ENCODE peak calls at places on chromosomes 1 and 21, in nine cellular contexts. D, W, C, Z, N, T, Y, B and G are unnamed samples.

GRCh38 chr1:152347116-152347728 is 12.6 kb downstream of the FLG2 start:
- DNase-seq in T (no peak), Y (no peak), B (peak; percentile 27), D (no peak), C (no peak), N (no peak), Z (no peak), W (no peak), G (peak; percentile 39)

GRCh38 chr1:221845650-221846371 is 103.9 kb upstream of the DUSP10 start:
- DNase-seq in N (peak; percentile 44), W (no peak), B (no peak), T (no peak), D (no peak), Z (no peak), C (no peak), Y (peak; percentile 48), G (no peak)

GRCh38 chr1:235878082-235878781 is 11.5 kb upstream of the LYST start:
- DNase-seq in W (no peak), Y (no peak), C (no peak), T (no peak), D (no peak), Z (peak; percentile 81), B (no peak), N (no peak), G (no peak)

GRCh38 chr1:226990133-226990716 is 50.1 kb downstream of the COQ8A start:
- DNase-seq in C (no peak), T (no peak), Y (no peak), B (peak; percentile 45), Z (no peak), W (no peak), N (peak; percentile 64), D (no peak), G (peak; percentile 70)

GRCh38 chr1:204842892-204843291 is 27.8 kb upstream of the NFASC start:
- DNase-seq in T (no peak), C (no peak), D (no peak), Y (no peak), N (no peak), B (no peak), Z (peak; percentile 9), W (no peak), G (no peak)

GRCh38 chr1:48031676-48032075 is 34.5 kb upstream of the TRABD2B start:
- DNase-seq in W (no peak), Y (no peak), T (no peak), N (no peak), B (no peak), Z (peak; percentile 15), D (no peak), C (no peak), G (no peak)

GRCh38 chr1:209823143-209824041 is 4.4 kb upstream of the UTP25 start:
- DNase-seq in Y (no peak), B (no peak), W (no peak), N (no peak), D (no peak), Z (no peak), C (no peak), T (no peak), G (peak; percentile 67)

GRCh38 chr1:3433076-3433475 is 21.4 kb upstream of the ARHGEF16 start:
- DNase-seq in D (no peak), Y (no peak), B (no peak), Z (no peak), W (no peak), N (peak; percentile 8), T (no peak), C (no peak), G (no peak)

GRCh38 chr1:1846386-1846918 is 44.4 kb downstream of the GNB1 start:
- DNase-seq in B (no peak), D (no peak), C (no peak), Y (no peak), N (no peak), W (no peak), Z (no peak), T (no peak), G (no peak)

GRCh38 chr1:200415693-200416593 is 6.1 kb upstream of the ZNF281 start:
- DNase-seq in Z (peak; percentile 91), T (peak; percentile 29), D (peak; percentile 84), Y (peak; percentile 82), N (peak; percentile 52), B (no peak), C (no peak), W (no peak), G (no peak)

GRCh38 chr1:104636581-104636980 is 886.9 kb downstream of the AMY1C start:
- DNase-seq in N (no peak), Z (no peak), Y (no peak), W (no peak), B (no peak), D (no peak), C (no peak), T (peak; percentile 0), G (peak; percentile 8)

GRCh38 chr1:9320520-9321479 is 28.1 kb downstream of the SPSB1 start:
- DNase-seq in D (no peak), B (no peak), Z (no peak), W (no peak), C (no peak), Y (no peak), N (no peak), T (no peak), G (no peak)

GRCh38 chr1:85062425-85063026 is 14.2 kb upstream of the MCOLN3 start:
- DNase-seq in Y (no peak), D (no peak), N (no peak), C (no peak), B (no peak), T (no peak), W (no peak), Z (no peak), G (no peak)

GRCh38 chr1:65235867-65236805 is 73.2 kb upstream of the DNAJC6 start:
- DNase-seq in B (no peak), C (no peak), Y (no peak), T (no peak), W (no peak), Z (no peak), N (no peak), D (no peak), G (peak; percentile 79)

GRCh38 chr21:41427556-41427955 is 1.5 kb downstream of the MX1 start:
- DNase-seq in Y (no peak), C (no peak), Z (peak; percentile 72), N (no peak), D (no peak), T (no peak), B (no peak), W (no peak), G (no peak)
- TF ChIP-seq POLR2A in Y (no peak), C (no peak), Z (no peak), N (no peak), D (no peak), T (no peak), B (no peak), W (no peak), G (no peak)

GRCh38 chr1:214427871-214428277 is 123.5 kb downstream of the PTPN14 start:
- DNase-seq in Y (no peak), B (peak; percentile 48), C (no peak), N (no peak), D (no peak), W (no peak), T (peak; percentile 57), Z (no peak), G (no peak)
- TF ChIP-seq POLR2A in Y (no peak), B (no peak), C (no peak), N (no peak), D (no peak), W (no peak), T (peak; percentile 8), Z (no peak), G (no peak)

GRCh38 chr1:184820218-184820720 is 65.6 kb upstream of the EDEM3 start:
- DNase-seq in W (no peak), B (no peak), Z (no peak), C (no peak), Y (no peak), T (no peak), N (no peak), D (no peak), G (no peak)

GRCh38 chr1:184822267-184822666 is 67.6 kb upstream of the EDEM3 start:
- DNase-seq in B (no peak), Y (no peak), N (no peak), D (no peak), C (no peak), W (no peak), T (no peak), Z (no peak), G (peak; percentile 9)

GRCh38 chr1:184823080-184823479 is 68.4 kb upstream of the EDEM3 start:
- DNase-seq in B (no peak), D (no peak), Y (peak; percentile 58), N (no peak), T (no peak), C (no peak), W (no peak), Z (no peak), G (no peak)

GRCh38 chr1:184821658-184822057 is 67.0 kb upstream of the EDEM3 start:
- DNase-seq in Y (no peak), N (no peak), B (no peak), W (no peak), Z (no peak), D (no peak), C (no peak), T (no peak), G (no peak)

GRCh38 chr1:184820956-184821355 is 66.3 kb upstream of the EDEM3 start:
- DNase-seq in T (no peak), W (no peak), C (no peak), Y (no peak), Z (no peak), D (no peak), N (no peak), B (no peak), G (no peak)
- TF ChIP-seq POLR2A in T (no peak), W (no peak), C (no peak), Y (no peak), Z (no peak), D (no peak), N (no peak), B (no peak), G (no peak)

GRCh38 chr1:220046052-220046930 is at the start of gene EPRS1:
- DNase-seq in C (peak; percentile 80), Z (peak; percentile 97), D (peak; percentile 90), Y (peak; percentile 92), T (peak; percentile 92), N (peak; percentile 94), B (peak; percentile 91), W (peak; percentile 94), G (peak; percentile 99)
- TF ChIP-seq POLR2A in C (peak; percentile 77), Z (no peak), D (peak; percentile 21), Y (peak; percentile 66), T (peak; percentile 91), N (peak; percentile 70), B (peak; percentile 54), W (no peak), G (peak; percentile 91)

DNA sequence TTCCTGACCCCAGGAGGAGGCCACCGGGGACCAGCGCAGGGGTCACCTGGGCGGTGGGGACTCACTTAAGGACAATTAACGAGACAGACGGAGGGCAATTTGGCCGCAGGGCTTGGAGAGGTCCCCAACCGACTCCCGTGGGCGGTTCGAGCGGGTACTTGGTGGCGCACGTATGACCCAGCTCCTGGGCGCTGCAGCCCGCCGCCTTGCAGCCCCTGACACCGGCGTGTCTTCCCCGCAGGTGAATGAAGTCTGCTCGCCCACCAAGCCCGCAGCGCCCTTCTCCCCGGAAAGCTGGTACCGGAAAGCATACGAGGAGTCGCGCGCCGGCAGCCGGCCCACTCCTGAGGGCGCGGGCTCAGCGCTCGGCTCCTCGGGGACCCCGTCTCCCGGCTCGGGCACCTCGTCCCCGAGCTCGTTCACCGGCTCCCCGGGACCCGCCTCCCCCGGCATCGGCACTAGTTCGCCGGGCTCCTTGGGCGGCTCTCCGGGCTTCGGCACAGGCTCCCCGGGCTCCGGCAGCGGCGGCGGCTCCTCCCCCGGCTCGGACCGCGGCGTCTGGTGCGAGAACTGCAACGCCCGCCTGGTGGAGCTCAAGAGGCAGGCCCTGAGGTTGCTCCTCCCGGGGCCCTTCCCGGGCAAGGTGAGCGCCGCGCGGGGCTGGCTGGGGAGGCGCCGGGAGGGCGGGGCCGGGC is 1.4 kb downstream of the KIF26B start:
- DNase-seq in W (peak; percentile 89), B (peak; percentile 52), T (peak; percentile 96), Y (no peak), C (peak; percentile 89), Z (peak; percentile 95), N (peak; percentile 90), D (peak; percentile 45), G (peak; percentile 74)
- TF ChIP-seq POLR2A in W (no peak), B (no peak), T (no peak), Y (no peak), C (no peak), Z (no peak), N (no peak), D (no peak), G (no peak)